ENCODE peak calls at places on chromosomes 5 and 9, in ten cellular contexts. T is A549; V is pancreas; F is CD8-positive, alpha-beta memory T cell; G is HepG2; Y is cardiac muscle cell; L is uterus; O is OCI-LY7; N is PC-3; Z is upper lobe of right lung. B is an unnamed sample.

GRCh38 chr9:71897573-71897972 is 13.4 kb downstream of the ABHD17B start:
- DNase-seq in T (no peak), V (no peak), F (no peak), G (no peak), Y (no peak), L (no peak), O (peak; percentile 81), N (no peak), Z (no peak), B (no peak)

GRCh38 chr5:79560774-79561524 is 47.0 kb upstream of the HOMER1 start:
- DNase-seq in T (no peak), V (no peak), F (no peak), G (no peak), Y (no peak), L (no peak), O (peak; percentile 14), N (no peak), Z (no peak), B (no peak)

GRCh38 chr9:72554221-72554641 is 32.8 kb downstream of the TMC1 start:
- DNase-seq in T (peak; percentile 94), V (no peak), F (no peak), G (peak; percentile 73), Y (no peak), L (no peak), O (no peak), N (peak; percentile 68), Z (no peak), B (no peak)

GRCh38 chr9:110918316-110919054 is 119.8 kb downstream of the LPAR1 start:
- DNase-seq in T (peak; percentile 41), V (no peak), F (no peak), G (no peak), Y (no peak), L (no peak), O (no peak), N (peak; percentile 78), Z (no peak), B (no peak)

GRCh38 chr5:153153086-153153485 is 337.4 kb upstream of the GRIA1 start:
- DNase-seq in T (no peak), V (no peak), F (no peak), G (no peak), Y (no peak), L (no peak), O (no peak), N (no peak), Z (no peak), B (no peak)

GRCh38 chr9:125406812-125407087 is 145.1 kb downstream of the GAPVD1 start:
- DNase-seq in T (no peak), V (no peak), F (no peak), G (no peak), Y (no peak), L (no peak), O (no peak), N (no peak), Z (no peak), B (no peak)

GRCh38 chr5:126189862-126190261 is 233.3 kb upstream of the GRAMD2B start:
- DNase-seq in T (no peak), V (no peak), F (no peak), G (no peak), Y (no peak), L (no peak), O (no peak), N (no peak), Z (no peak), B (no peak)

GRCh38 chr5:163915481-163915961 is 410.1 kb downstream of the MAT2B start:
- DNase-seq in T (no peak), V (no peak), F (no peak), G (peak; percentile 27), Y (peak; percentile 51), L (no peak), O (peak; percentile 93), N (peak; percentile 12), Z (peak; percentile 50), B (no peak)

GRCh38 chr5:32051796-32052195 is 122.3 kb downstream of the GOLPH3 start:
- DNase-seq in T (no peak), V (no peak), F (no peak), G (no peak), Y (no peak), L (no peak), O (no peak), N (no peak), Z (no peak), B (no peak)

DNA sequence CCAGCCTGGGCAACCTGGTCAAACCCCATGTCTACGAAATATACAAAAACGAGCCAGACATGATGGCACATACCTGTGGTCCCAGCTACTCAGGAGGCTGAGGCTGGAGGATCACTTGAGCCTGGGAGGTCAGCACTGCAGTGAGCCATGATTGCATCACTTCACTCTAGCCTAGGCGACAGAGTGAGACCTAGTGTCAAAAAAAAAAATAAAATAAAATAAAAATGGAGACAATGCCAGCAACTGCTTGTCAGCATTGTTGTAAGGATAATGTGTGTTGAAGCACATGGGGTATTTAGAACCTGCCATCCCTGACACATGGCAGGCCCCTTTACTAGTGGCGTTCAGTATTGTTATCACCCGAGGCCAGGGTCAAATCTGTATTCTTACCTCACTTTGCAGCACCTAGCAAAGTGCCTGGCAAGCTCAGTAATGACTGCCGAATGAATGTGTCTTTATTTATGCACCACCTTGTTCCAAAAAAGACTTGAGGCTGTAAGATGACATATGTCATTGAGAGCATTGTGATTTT is 32.4 kb upstream of the CRB2 start:
- DNase-seq in T (no peak), V (no peak), F (no peak), G (no peak), Y (no peak), L (no peak), O (no peak), N (no peak), Z (no peak), B (no peak)
- H3K4me1 ChIP-seq in T (no peaks in the 10 kb centered on the region), V (peaks cover 11% of the 10 kb centered on the region), F (peaks cover 32% of the 10 kb centered on the region), G (peaks cover 87% of the 10 kb centered on the region), Y (peaks cover 9% of the 10 kb centered on the region), L (no peaks in the 10 kb centered on the region), O (peaks cover 57% of the 10 kb centered on the region), N (peaks cover 10% of the 10 kb centered on the region), Z (peaks cover 5% of the 10 kb centered on the region), B (no peaks in the 10 kb centered on the region)

GRCh38 chr9:127960410-127961165 is 20.2 kb downstream of the EEIG1 start:
- DNase-seq in T (no peak), V (no peak), F (no peak), G (no peak), Y (no peak), L (no peak), O (no peak), N (no peak), Z (no peak), B (no peak)

GRCh38 chr9:127961613-127962150 is 19.1 kb downstream of the EEIG1 start:
- DNase-seq in T (no peak), V (no peak), F (no peak), G (no peak), Y (no peak), L (peak; percentile 14), O (no peak), N (no peak), Z (no peak), B (no peak)

GRCh38 chr9:127962278-127962677 is 18.5 kb downstream of the EEIG1 start:
- DNase-seq in T (no peak), V (no peak), F (no peak), G (no peak), Y (no peak), L (peak; percentile 19), O (no peak), N (no peak), Z (no peak), B (no peak)

GRCh38 chr9:127959841-127960409 is 20.9 kb downstream of the EEIG1 start:
- DNase-seq in T (no peak), V (no peak), F (no peak), G (no peak), Y (no peak), L (no peak), O (no peak), N (no peak), Z (no peak), B (no peak)

DNA sequence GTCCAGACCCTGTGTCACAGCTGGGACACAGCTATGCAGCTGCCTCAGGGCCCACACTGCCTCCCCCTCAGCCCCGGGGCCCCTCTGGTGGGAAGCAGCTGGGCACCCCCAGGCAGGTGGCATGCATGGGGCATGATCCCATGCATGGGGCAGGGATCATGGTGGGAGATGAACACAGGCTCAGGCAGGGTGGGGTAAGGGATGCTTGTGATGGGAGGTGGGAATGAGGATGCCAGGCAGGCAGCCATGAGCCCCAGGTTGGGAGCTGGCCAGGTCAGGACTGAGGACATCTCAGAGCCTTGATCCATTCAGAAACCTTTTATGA is 19.7 kb downstream of the EEIG1 start:
- DNase-seq in T (no peak), V (no peak), F (no peak), G (no peak), Y (no peak), L (peak; percentile 19), O (no peak), N (no peak), Z (no peak), B (no peak)
- H3K4me1 ChIP-seq in T (peaks cover 59% of the 10 kb centered on the region), V (peaks cover 21% of the 10 kb centered on the region), F (peaks cover 100% of the 10 kb centered on the region), G (peaks cover 50% of the 10 kb centered on the region), Y (peaks cover 25% of the 10 kb centered on the region), L (peaks cover 51% of the 10 kb centered on the region), O (peaks cover 52% of the 10 kb centered on the region), N (peaks cover 13% of the 10 kb centered on the region), Z (peaks cover 46% of the 10 kb centered on the region), B (peaks cover 30% of the 10 kb centered on the region)

DNA sequence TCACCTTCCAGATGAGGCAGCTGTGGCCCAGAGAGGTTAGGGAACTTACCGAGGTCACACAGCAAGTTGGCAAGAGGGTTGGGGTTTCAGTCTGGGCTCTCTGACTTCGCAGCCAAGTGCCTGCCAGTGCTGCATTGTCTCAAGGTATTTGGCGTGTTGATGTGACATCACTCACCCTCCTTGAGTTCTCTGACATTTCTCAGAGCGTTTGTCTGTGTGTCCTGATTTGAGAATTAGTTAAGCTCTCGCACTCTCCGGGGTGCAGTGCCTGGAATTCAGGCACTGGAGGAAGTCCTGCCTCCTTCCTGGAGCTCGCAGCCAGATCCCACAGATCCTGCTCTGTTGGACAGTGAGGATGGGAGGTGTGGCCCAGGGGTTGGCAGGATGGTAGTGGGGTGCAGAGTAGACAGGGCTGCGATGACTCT is 25.7 kb downstream of the WWC1 start:
- DNase-seq in T (no peak), V (no peak), F (no peak), G (no peak), Y (no peak), L (no peak), O (no peak), N (no peak), Z (no peak), B (no peak)
- H3K4me1 ChIP-seq in T (peaks cover 90% of the 10 kb centered on the region), V (peaks cover 52% of the 10 kb centered on the region), F (no peaks in the 10 kb centered on the region), G (peaks cover 65% of the 10 kb centered on the region), Y (peaks cover 11% of the 10 kb centered on the region), L (no peaks in the 10 kb centered on the region), O (no peaks in the 10 kb centered on the region), N (peaks cover 55% of the 10 kb centered on the region), Z (peaks cover 16% of the 10 kb centered on the region), B (no peaks in the 10 kb centered on the region)

DNA sequence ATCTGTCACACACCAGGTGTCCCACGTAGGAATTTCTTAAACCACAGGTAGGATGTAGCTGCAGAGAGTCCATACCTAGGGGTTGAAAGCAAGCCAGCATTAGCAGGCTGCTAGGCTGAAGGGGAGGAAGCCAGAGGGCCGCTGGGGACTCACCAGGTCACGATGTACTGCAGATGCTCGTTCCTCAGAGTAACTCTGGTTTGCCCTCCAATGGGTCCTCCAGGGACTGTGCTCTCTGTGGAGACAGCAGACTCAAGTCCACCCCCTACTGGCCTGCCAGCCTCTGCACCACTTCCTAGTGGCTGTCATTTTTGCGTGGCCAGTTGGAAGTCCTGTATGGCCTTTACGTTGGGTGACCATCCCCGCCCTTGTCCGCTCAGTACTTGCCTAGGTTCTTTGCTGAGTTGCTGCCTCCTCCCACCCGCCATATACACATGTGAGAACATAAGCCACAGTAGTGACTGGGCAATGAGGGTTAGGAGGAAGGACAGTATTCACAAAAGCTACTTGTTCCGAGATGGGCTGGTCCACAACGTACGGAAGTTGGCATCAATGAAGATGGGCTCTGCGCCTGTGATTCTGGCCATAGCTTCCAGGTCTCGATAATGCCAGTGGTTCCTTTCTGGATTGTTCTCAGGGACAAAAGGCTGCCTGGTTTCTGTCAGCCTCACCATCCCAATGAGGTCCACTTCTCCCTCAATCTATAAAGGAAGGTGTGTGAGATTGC is 4.1 kb downstream of the RPL7A start:
- DNase-seq in T (peak; percentile 83), V (no peak), F (no peak), G (peak; percentile 74), Y (peak; percentile 69), L (no peak), O (peak; percentile 63), N (peak; percentile 54), Z (no peak), B (peak; percentile 87)
- H3K4me1 ChIP-seq in T (peaks cover 19% of the 10 kb centered on the region), V (peaks cover 11% of the 10 kb centered on the region), F (peaks cover 32% of the 10 kb centered on the region), G (peaks cover 38% of the 10 kb centered on the region), Y (peaks cover 10% of the 10 kb centered on the region), L (peaks cover 16% of the 10 kb centered on the region), O (peaks cover 47% of the 10 kb centered on the region), N (peaks cover 9% of the 10 kb centered on the region), Z (peaks cover 26% of the 10 kb centered on the region), B (no peaks in the 10 kb centered on the region)

B was measured in BE2C.